ENCODE peak calls at places on chromosomes 16 and 17, in seven cellular contexts. One of them, this sample, is unnamed.
A peak's percentile ranks its signal among the peaks of the same experiment; 100 is the strongest.

GRCh38 chr16:69831212-69832123 is 69.3 kb downstream of the WWP2 start:
- DNase-seq in SK-N-SH: no peak
- DNase-seq in K562: no peak
- DNase-seq in GM12878: no peak
- DNase-seq in HepG2: peak; percentile 72
- DNase-seq in HCT116: no peak
- DNase-seq in H1: no peak
- DNase-seq in this sample: no peak

GRCh38 chr17:80447790-80448189 is 28.6 kb downstream of the NPTX1 start:
- DNase-seq in SK-N-SH: no peak
- DNase-seq in GM12878: no peak
- DNase-seq in H1: no peak
- DNase-seq in K562: no peak
- DNase-seq in HepG2: no peak
- DNase-seq in HCT116: no peak
- DNase-seq in this sample: no peak

GRCh38 chr17:47896672-47897490 is 845 bp downstream of the SP2 start:
- DNase-seq in K562: peak; percentile 21
- DNase-seq in SK-N-SH: no peak
- DNase-seq in HepG2: no peak
- DNase-seq in HCT116: no peak
- DNase-seq in GM12878: no peak
- DNase-seq in H1: no peak
- DNase-seq in this sample: peak; percentile 71

GRCh38 chr16:747978-748746 is 7.4 kb upstream of the CIAO3 start:
- DNase-seq in HepG2: no peak
- DNase-seq in GM12878: no peak
- DNase-seq in SK-N-SH: no peak
- DNase-seq in K562: no peak
- DNase-seq in HCT116: no peak
- DNase-seq in H1: no peak
- DNase-seq in this sample: no peak

GRCh38 chr17:59361916-59362810 is 30.7 kb downstream of the YPEL2 start:
- DNase-seq in K562: no peak
- DNase-seq in HepG2: no peak
- DNase-seq in HCT116: no peak
- DNase-seq in H1: no peak
- DNase-seq in GM12878: peak; percentile 86
- DNase-seq in SK-N-SH: no peak
- DNase-seq in this sample: no peak

GRCh38 chr16:11032922-11033291 is 88.5 kb downstream of the CLEC16A start:
- DNase-seq in GM12878: no peak
- DNase-seq in HepG2: no peak
- DNase-seq in HCT116: no peak
- DNase-seq in K562: peak; percentile 36
- DNase-seq in SK-N-SH: no peak
- DNase-seq in H1: no peak
- DNase-seq in this sample: no peak

GRCh38 chr17:62165378-62165722 is 100.3 kb upstream of the MED13 start:
- DNase-seq in HepG2: peak; percentile 56
- DNase-seq in H1: no peak
- DNase-seq in SK-N-SH: no peak
- DNase-seq in K562: no peak
- DNase-seq in HCT116: peak; percentile 83
- DNase-seq in GM12878: peak; percentile 5
- DNase-seq in this sample: no peak

GRCh38 chr16:787978-788398 is at the start of gene RPUSD1:
- DNase-seq in K562: no peak
- DNase-seq in GM12878: no peak
- DNase-seq in SK-N-SH: no peak
- DNase-seq in HCT116: no peak
- DNase-seq in H1: no peak
- DNase-seq in HepG2: no peak
- DNase-seq in this sample: no peak

GRCh38 chr16:84065536-84066132 is 23.0 kb upstream of the SLC38A8 start:
- DNase-seq in SK-N-SH: peak; percentile 63
- DNase-seq in K562: peak; percentile 80
- DNase-seq in HCT116: peak; percentile 48
- DNase-seq in HepG2: peak; percentile 58
- DNase-seq in H1: no peak
- DNase-seq in GM12878: no peak
- DNase-seq in this sample: peak; percentile 77

GRCh38 chr17:82372591-82373452 is 1.3 kb downstream of the UTS2R start:
- DNase-seq in SK-N-SH: no peak
- DNase-seq in HepG2: no peak
- DNase-seq in GM12878: no peak
- DNase-seq in HCT116: no peak
- DNase-seq in H1: no peak
- DNase-seq in K562: peak; percentile 29
- DNase-seq in this sample: no peak

GRCh38 chr16:68179196-68179795 is 56.6 kb downstream of the ESRP2 start:
- DNase-seq in HCT116: no peak
- DNase-seq in H1: no peak
- DNase-seq in GM12878: no peak
- DNase-seq in K562: no peak
- DNase-seq in SK-N-SH: no peak
- DNase-seq in HepG2: no peak
- DNase-seq in this sample: no peak

GRCh38 chr16:1153480-1154160 is 714 bp downstream of the CACNA1H start:
- DNase-seq in HCT116: no peak
- DNase-seq in H1: no peak
- DNase-seq in K562: no peak
- DNase-seq in SK-N-SH: no peak
- DNase-seq in HepG2: no peak
- DNase-seq in GM12878: no peak
- DNase-seq in this sample: no peak

GRCh38 chr17:80465316-80465974 is 11.0 kb downstream of the NPTX1 start:
- DNase-seq in H1: no peak
- DNase-seq in HepG2: no peak
- DNase-seq in HCT116: no peak
- DNase-seq in GM12878: no peak
- DNase-seq in K562: no peak
- DNase-seq in SK-N-SH: no peak
- DNase-seq in this sample: no peak

GRCh38 chr16:56742030-56742984 is 12.4 kb downstream of the NUP93 start:
- DNase-seq in SK-N-SH: no peak
- DNase-seq in HepG2: no peak
- DNase-seq in H1: no peak
- DNase-seq in K562: peak; percentile 25
- DNase-seq in HCT116: peak; percentile 22
- DNase-seq in GM12878: no peak
- DNase-seq in this sample: no peak

GRCh38 chr16:48611329-48612137 is 1.6 kb upstream of the N4BP1 start:
- DNase-seq in HCT116: no peak
- DNase-seq in H1: no peak
- DNase-seq in K562: peak; percentile 19
- DNase-seq in GM12878: peak; percentile 58
- DNase-seq in HepG2: peak; percentile 79
- DNase-seq in SK-N-SH: no peak
- DNase-seq in this sample: no peak

GRCh38 chr17:685006-685405 is 29.6 kb downstream of the VPS53 start:
- DNase-seq in H1: no peak
- DNase-seq in HepG2: no peak
- DNase-seq in HCT116: no peak
- DNase-seq in GM12878: no peak
- DNase-seq in SK-N-SH: no peak
- DNase-seq in K562: no peak
- DNase-seq in this sample: no peak

GRCh38 chr17:63568563-63568962 is 18.3 kb downstream of the DCAF7 start:
- DNase-seq in HCT116: no peak
- DNase-seq in H1: no peak
- DNase-seq in K562: no peak
- DNase-seq in HepG2: no peak
- DNase-seq in SK-N-SH: no peak
- DNase-seq in GM12878: no peak
- DNase-seq in this sample: no peak

GRCh38 chr17:309361-309888 is 43.2 kb downstream of the RPH3AL start:
- DNase-seq in K562: peak; percentile 56
- DNase-seq in SK-N-SH: peak; percentile 86
- DNase-seq in HCT116: no peak
- DNase-seq in GM12878: no peak
- DNase-seq in H1: peak; percentile 27
- DNase-seq in HepG2: peak; percentile 53
- DNase-seq in this sample: no peak

GRCh38 chr17:56594528-56595418 is 1.3 kb downstream of the NOG start:
- DNase-seq in HCT116: no peak
- DNase-seq in GM12878: no peak
- DNase-seq in H1: no peak
- DNase-seq in HepG2: no peak
- DNase-seq in K562: no peak
- DNase-seq in SK-N-SH: no peak
- DNase-seq in this sample: peak; percentile 30

GRCh38 chr16:70529051-70529777 is 5.6 kb downstream of the SF3B3 start:
- DNase-seq in K562: peak; percentile 27
- DNase-seq in GM12878: no peak
- DNase-seq in HCT116: peak; percentile 15
- DNase-seq in H1: no peak
- DNase-seq in SK-N-SH: peak; percentile 46
- DNase-seq in HepG2: peak; percentile 36
- DNase-seq in this sample: no peak

GRCh38 chr16:13684819-13685218 is 235.1 kb upstream of the ERCC4 start:
- DNase-seq in SK-N-SH: no peak
- DNase-seq in HepG2: no peak
- DNase-seq in H1: no peak
- DNase-seq in GM12878: no peak
- DNase-seq in HCT116: no peak
- DNase-seq in K562: no peak
- DNase-seq in this sample: no peak

GRCh38 chr16:75061677-75062076 is 54.9 kb downstream of the LDHD start:
- DNase-seq in HCT116: no peak
- DNase-seq in HepG2: no peak
- DNase-seq in K562: peak; percentile 38
- DNase-seq in GM12878: no peak
- DNase-seq in SK-N-SH: no peak
- DNase-seq in H1: no peak
- DNase-seq in this sample: no peak

GRCh38 chr16:68756250-68757051 is 19.4 kb downstream of the CDH1 start:
- DNase-seq in HepG2: no peak
- DNase-seq in K562: no peak
- DNase-seq in H1: no peak
- DNase-seq in GM12878: peak; percentile 94
- DNase-seq in HCT116: peak; percentile 98
- DNase-seq in SK-N-SH: no peak
- DNase-seq in this sample: peak; percentile 35

GRCh38 chr16:66272461-66272860 is 94.0 kb upstream of the CDH5 start:
- DNase-seq in H1: no peak
- DNase-seq in GM12878: no peak
- DNase-seq in HCT116: no peak
- DNase-seq in SK-N-SH: no peak
- DNase-seq in K562: no peak
- DNase-seq in HepG2: no peak
- DNase-seq in this sample: no peak
- TF ChIP-seq JUND in H1: no peak
- TF ChIP-seq JUND in GM12878: no peak
- TF ChIP-seq JUND in HCT116: no peak
- TF ChIP-seq JUND in SK-N-SH: no peak
- TF ChIP-seq JUND in K562: no peak
- TF ChIP-seq JUND in HepG2: no peak
- TF ChIP-seq JUND in this sample: no peak

DNA sequence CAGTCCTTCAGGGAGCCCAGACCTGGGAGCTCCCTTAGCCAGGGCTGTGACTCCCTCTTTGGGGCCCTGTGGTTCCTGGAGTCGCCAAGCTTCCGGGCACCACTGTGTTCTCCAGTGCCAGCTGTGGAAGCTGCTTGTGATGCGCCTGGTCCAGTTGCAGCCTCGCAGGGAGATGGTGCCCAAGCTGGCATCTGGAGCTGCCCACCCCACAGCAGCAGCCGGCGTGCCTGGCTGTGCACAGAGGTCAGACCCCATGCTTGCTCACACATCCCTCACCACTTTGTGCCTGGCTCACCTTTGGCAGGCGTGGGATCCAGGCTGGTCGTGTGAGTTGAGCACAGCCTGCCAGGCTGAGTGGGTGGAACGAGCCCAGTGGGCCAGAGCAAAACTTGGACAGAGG is 18.2 kb downstream of the RHOT1 start:
- DNase-seq in GM12878: no peak
- DNase-seq in K562: no peak
- DNase-seq in SK-N-SH: no peak
- DNase-seq in H1: no peak
- DNase-seq in HCT116: no peak
- DNase-seq in HepG2: no peak
- DNase-seq in this sample: no peak
- TF ChIP-seq JUND in GM12878: no peak
- TF ChIP-seq JUND in K562: no peak
- TF ChIP-seq JUND in SK-N-SH: no peak
- TF ChIP-seq JUND in H1: no peak
- TF ChIP-seq JUND in HCT116: no peak
- TF ChIP-seq JUND in HepG2: no peak
- TF ChIP-seq JUND in this sample: no peak

DNA sequence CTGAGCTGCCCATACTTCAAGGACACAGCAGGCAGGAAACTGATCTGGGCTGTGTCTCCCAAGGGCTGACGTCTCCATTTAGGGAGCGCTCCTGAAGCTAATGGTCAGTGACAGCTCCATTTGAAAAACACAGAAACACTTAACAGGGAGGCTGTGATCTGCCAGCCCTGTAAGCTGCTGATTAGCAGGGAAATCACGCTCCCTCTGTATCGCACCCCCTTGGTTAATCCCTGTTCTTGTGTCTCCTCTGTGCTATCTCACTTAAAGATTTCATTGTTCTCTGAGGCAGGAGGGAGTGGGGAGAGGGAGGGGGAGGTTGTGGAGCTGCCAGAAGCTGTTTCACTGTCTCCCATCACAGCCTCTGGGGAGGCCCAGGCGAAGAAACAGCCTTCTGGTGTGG is 47.4 kb upstream of the CACNG3 start:
- DNase-seq in SK-N-SH: peak; percentile 12
- DNase-seq in GM12878: no peak
- DNase-seq in HCT116: no peak
- DNase-seq in HepG2: no peak
- DNase-seq in K562: no peak
- DNase-seq in H1: no peak
- DNase-seq in this sample: no peak
- TF ChIP-seq JUND in SK-N-SH: no peak
- TF ChIP-seq JUND in GM12878: no peak
- TF ChIP-seq JUND in HCT116: no peak
- TF ChIP-seq JUND in HepG2: no peak
- TF ChIP-seq JUND in K562: no peak
- TF ChIP-seq JUND in H1: no peak
- TF ChIP-seq JUND in this sample: no peak

GRCh38 chr17:46776298-46777005 is 42.0 kb downstream of the WNT3 start:
- DNase-seq in K562: no peak
- DNase-seq in HepG2: no peak
- DNase-seq in GM12878: no peak
- DNase-seq in H1: no peak
- DNase-seq in SK-N-SH: peak; percentile 41
- DNase-seq in HCT116: no peak
- DNase-seq in this sample: no peak

GRCh38 chr17:46782250-46782953 is 36.1 kb downstream of the WNT3 start:
- DNase-seq in HepG2: peak; percentile 62
- DNase-seq in GM12878: no peak
- DNase-seq in H1: no peak
- DNase-seq in HCT116: no peak
- DNase-seq in K562: peak; percentile 87
- DNase-seq in SK-N-SH: peak; percentile 82
- DNase-seq in this sample: peak; percentile 87

GRCh38 chr17:46774108-46774737 is 44.3 kb downstream of the WNT3 start:
- DNase-seq in K562: peak; percentile 55
- DNase-seq in H1: no peak
- DNase-seq in HCT116: no peak
- DNase-seq in GM12878: no peak
- DNase-seq in SK-N-SH: peak; percentile 19
- DNase-seq in HepG2: no peak
- DNase-seq in this sample: no peak

GRCh38 chr17:46780003-46780373 is 38.5 kb downstream of the WNT3 start:
- DNase-seq in H1: no peak
- DNase-seq in HCT116: no peak
- DNase-seq in GM12878: no peak
- DNase-seq in K562: no peak
- DNase-seq in SK-N-SH: peak; percentile 30
- DNase-seq in HepG2: no peak
- DNase-seq in this sample: no peak

GRCh38 chr17:46777943-46778915 is 40.3 kb downstream of the WNT3 start:
- DNase-seq in GM12878: no peak
- DNase-seq in K562: peak; percentile 51
- DNase-seq in HCT116: no peak
- DNase-seq in SK-N-SH: peak; percentile 59
- DNase-seq in H1: no peak
- DNase-seq in HepG2: peak; percentile 53
- DNase-seq in this sample: no peak
- TF ChIP-seq JUND in GM12878: no peak
- TF ChIP-seq JUND in K562: no peak
- TF ChIP-seq JUND in HCT116: no peak
- TF ChIP-seq JUND in SK-N-SH: no peak
- TF ChIP-seq JUND in H1: no peak
- TF ChIP-seq JUND in HepG2: no peak
- TF ChIP-seq JUND in this sample: no peak

This sample was measured in T47D.